ENCODE peak calls at places on chromosomes 11 and 22, in five cellular contexts. One of them, this sample, is unnamed. For H3K4me1, the result is how much of the 10 kb centered on the place peaks cover.

GRCh38 chr11:36098976-36099375 is 155.1 kb downstream of the LDLRAD3 start:
- DNase-seq in ovary: no peak
- DNase-seq in right atrium auricular region: no peak
- DNase-seq in HCT116: no peak
- DNase-seq in SJSA1: no peak
- DNase-seq in this sample: no peak

GRCh38 chr11:6402561-6402981 is 12.3 kb downstream of the SMPD1 start:
- DNase-seq in ovary: no peak
- DNase-seq in right atrium auricular region: no peak
- DNase-seq in HCT116: no peak
- DNase-seq in SJSA1: no peak
- DNase-seq in this sample: no peak

GRCh38 chr11:69218271-69218682 is 62.5 kb downstream of the SMIM38 start:
- DNase-seq in ovary: no peak
- DNase-seq in right atrium auricular region: no peak
- DNase-seq in HCT116: no peak
- DNase-seq in SJSA1: peak
- DNase-seq in this sample: no peak

GRCh38 chr11:4455439-4455838 is 6.3 kb downstream of the OR52K2 start:
- DNase-seq in ovary: no peak
- DNase-seq in right atrium auricular region: no peak
- DNase-seq in HCT116: no peak
- DNase-seq in SJSA1: no peak
- DNase-seq in this sample: no peak

GRCh38 chr11:113531078-113531477 is 55.9 kb upstream of the DRD2 start:
- DNase-seq in ovary: no peak
- DNase-seq in right atrium auricular region: no peak
- DNase-seq in HCT116: no peak
- DNase-seq in SJSA1: no peak
- DNase-seq in this sample: no peak

GRCh38 chr22:48785792-48786678 is 1041.6 kb downstream of the BRD1 start:
- DNase-seq in ovary: no peak
- DNase-seq in right atrium auricular region: peak
- DNase-seq in HCT116: no peak
- DNase-seq in SJSA1: no peak
- DNase-seq in this sample: peak

GRCh38 chr11:75924966-75925784 is 110.2 kb downstream of the UVRAG start:
- DNase-seq in ovary: no peak
- DNase-seq in right atrium auricular region: no peak
- DNase-seq in HCT116: no peak
- DNase-seq in SJSA1: no peak
- DNase-seq in this sample: no peak

GRCh38 chr22:37284807-37285355 is 2.6 kb downstream of the CYTH4 start:
- DNase-seq in ovary: no peak
- DNase-seq in right atrium auricular region: peak
- DNase-seq in HCT116: no peak
- DNase-seq in SJSA1: no peak
- DNase-seq in this sample: peak

GRCh38 chr11:19400296-19400695 is 159.6 kb upstream of the E2F8 start:
- DNase-seq in ovary: no peak
- DNase-seq in right atrium auricular region: no peak
- DNase-seq in HCT116: no peak
- DNase-seq in SJSA1: no peak
- DNase-seq in this sample: no peak

GRCh38 chr11:40388097-40388818 is 1071.2 kb downstream of the LRRC4C start:
- DNase-seq in ovary: no peak
- DNase-seq in right atrium auricular region: no peak
- DNase-seq in HCT116: no peak
- DNase-seq in SJSA1: no peak
- DNase-seq in this sample: no peak

GRCh38 chr11:117523680-117524079 is 196.0 kb downstream of the CEP164 start:
- DNase-seq in ovary: no peak
- DNase-seq in right atrium auricular region: no peak
- DNase-seq in HCT116: no peak
- DNase-seq in SJSA1: no peak
- DNase-seq in this sample: no peak

GRCh38 chr22:23218867-23219251 is 38.5 kb downstream of the BCR start:
- DNase-seq in ovary: peak
- DNase-seq in right atrium auricular region: no peak
- DNase-seq in HCT116: no peak
- DNase-seq in SJSA1: peak
- DNase-seq in this sample: no peak

GRCh38 chr11:74611369-74611861 is 19.0 kb downstream of the POLD3 start:
- DNase-seq in ovary: no peak
- DNase-seq in right atrium auricular region: no peak
- DNase-seq in HCT116: peak
- DNase-seq in SJSA1: no peak
- DNase-seq in this sample: no peak

GRCh38 chr11:117300301-117300700 is 9.2 kb downstream of the BACE1-AS start:
- DNase-seq in ovary: peak
- DNase-seq in right atrium auricular region: peak
- DNase-seq in HCT116: no peak
- DNase-seq in SJSA1: no peak
- DNase-seq in this sample: peak

GRCh38 chr11:67056640-67057409 is at the start of gene RHOD:
- DNase-seq in ovary: peak
- DNase-seq in right atrium auricular region: no peak
- DNase-seq in HCT116: no peak
- DNase-seq in SJSA1: no peak
- DNase-seq in this sample: no peak

GRCh38 chr11:3220521-3221407 is 2.2 kb upstream of the MRGPRG start:
- DNase-seq in ovary: no peak
- DNase-seq in right atrium auricular region: no peak
- DNase-seq in HCT116: no peak
- DNase-seq in SJSA1: no peak
- DNase-seq in this sample: peak

GRCh38 chr11:126165366-126166156 is 45.9 kb downstream of the RPUSD4 start:
- DNase-seq in ovary: peak
- DNase-seq in right atrium auricular region: no peak
- DNase-seq in HCT116: no peak
- DNase-seq in SJSA1: no peak
- DNase-seq in this sample: peak

GRCh38 chr11:79415411-79415810 is 25.4 kb downstream of the TENM4 start:
- DNase-seq in ovary: no peak
- DNase-seq in right atrium auricular region: no peak
- DNase-seq in HCT116: no peak
- DNase-seq in SJSA1: no peak
- DNase-seq in this sample: no peak

GRCh38 chr22:26923498-26923897 is 266.1 kb downstream of the MIAT start:
- DNase-seq in ovary: no peak
- DNase-seq in right atrium auricular region: no peak
- DNase-seq in HCT116: no peak
- DNase-seq in SJSA1: no peak
- DNase-seq in this sample: no peak

GRCh38 chr11:38460429-38460828 is 1862.4 kb upstream of the RAG2 start:
- DNase-seq in ovary: no peak
- DNase-seq in right atrium auricular region: no peak
- DNase-seq in HCT116: no peak
- DNase-seq in SJSA1: no peak
- DNase-seq in this sample: no peak

GRCh38 chr22:27769012-27769411 is 32.5 kb downstream of the MN1 start:
- DNase-seq in ovary: no peak
- DNase-seq in right atrium auricular region: no peak
- DNase-seq in HCT116: no peak
- DNase-seq in SJSA1: no peak
- DNase-seq in this sample: no peak

GRCh38 chr22:32810241-32811133 is 9.0 kb downstream of the TIMP3 start:
- DNase-seq in ovary: no peak
- DNase-seq in right atrium auricular region: no peak
- DNase-seq in HCT116: no peak
- DNase-seq in SJSA1: no peak
- DNase-seq in this sample: peak
- H3K4me1 ChIP-seq in ovary: under half
- H3K4me1 ChIP-seq in right atrium auricular region: half or more
- H3K4me1 ChIP-seq in HCT116: under half
- H3K4me1 ChIP-seq in SJSA1: under half
- H3K4me1 ChIP-seq in this sample: half or more

GRCh38 chr22:39174498-39175120 is 22.1 kb upstream of the CBX7 start:
- DNase-seq in ovary: peak
- DNase-seq in right atrium auricular region: peak
- DNase-seq in HCT116: peak
- DNase-seq in SJSA1: peak
- DNase-seq in this sample: peak

GRCh38 chr22:39171623-39172264 is 19.3 kb upstream of the CBX7 start:
- DNase-seq in ovary: no peak
- DNase-seq in right atrium auricular region: no peak
- DNase-seq in HCT116: no peak
- DNase-seq in SJSA1: no peak
- DNase-seq in this sample: no peak

GRCh38 chr22:39173787-39174497 is 21.5 kb upstream of the CBX7 start:
- DNase-seq in ovary: no peak
- DNase-seq in right atrium auricular region: no peak
- DNase-seq in HCT116: no peak
- DNase-seq in SJSA1: no peak
- DNase-seq in this sample: no peak

GRCh38 chr22:39170825-39171622 is 18.5 kb upstream of the CBX7 start:
- DNase-seq in ovary: peak
- DNase-seq in right atrium auricular region: peak
- DNase-seq in HCT116: peak
- DNase-seq in SJSA1: peak
- DNase-seq in this sample: peak

GRCh38 chr22:39173050-39173706 is 20.7 kb upstream of the CBX7 start:
- DNase-seq in ovary: no peak
- DNase-seq in right atrium auricular region: no peak
- DNase-seq in HCT116: no peak
- DNase-seq in SJSA1: no peak
- DNase-seq in this sample: no peak
- H3K4me1 ChIP-seq in ovary: under half
- H3K4me1 ChIP-seq in right atrium auricular region: half or more
- H3K4me1 ChIP-seq in HCT116: half or more
- H3K4me1 ChIP-seq in SJSA1: half or more
- H3K4me1 ChIP-seq in this sample: under half

GRCh38 chr11:64846998-64847666 is 2.7 kb upstream of the CDC42BPG start:
- DNase-seq in ovary: peak
- DNase-seq in right atrium auricular region: peak
- DNase-seq in HCT116: peak
- DNase-seq in SJSA1: peak
- DNase-seq in this sample: peak
- H3K4me1 ChIP-seq in ovary: under half
- H3K4me1 ChIP-seq in right atrium auricular region: half or more
- H3K4me1 ChIP-seq in HCT116: half or more
- H3K4me1 ChIP-seq in SJSA1: under half
- H3K4me1 ChIP-seq in this sample: under half

GRCh38 chr11:111733009-111733408 is 33.2 kb downstream of the PPP2R1B start:
- DNase-seq in ovary: peak
- DNase-seq in right atrium auricular region: peak
- DNase-seq in HCT116: no peak
- DNase-seq in SJSA1: peak
- DNase-seq in this sample: peak
- H3K4me1 ChIP-seq in ovary: half or more
- H3K4me1 ChIP-seq in right atrium auricular region: half or more
- H3K4me1 ChIP-seq in HCT116: under half
- H3K4me1 ChIP-seq in SJSA1: half or more
- H3K4me1 ChIP-seq in this sample: under half

GRCh38 chr22:49907807-49908206 is 10.4 kb downstream of the ALG12 start:
- DNase-seq in ovary: no peak
- DNase-seq in right atrium auricular region: no peak
- DNase-seq in HCT116: no peak
- DNase-seq in SJSA1: no peak
- DNase-seq in this sample: no peak
- H3K4me1 ChIP-seq in ovary: under half
- H3K4me1 ChIP-seq in right atrium auricular region: under half
- H3K4me1 ChIP-seq in HCT116: under half
- H3K4me1 ChIP-seq in SJSA1: under half
- H3K4me1 ChIP-seq in this sample: under half

DNA sequence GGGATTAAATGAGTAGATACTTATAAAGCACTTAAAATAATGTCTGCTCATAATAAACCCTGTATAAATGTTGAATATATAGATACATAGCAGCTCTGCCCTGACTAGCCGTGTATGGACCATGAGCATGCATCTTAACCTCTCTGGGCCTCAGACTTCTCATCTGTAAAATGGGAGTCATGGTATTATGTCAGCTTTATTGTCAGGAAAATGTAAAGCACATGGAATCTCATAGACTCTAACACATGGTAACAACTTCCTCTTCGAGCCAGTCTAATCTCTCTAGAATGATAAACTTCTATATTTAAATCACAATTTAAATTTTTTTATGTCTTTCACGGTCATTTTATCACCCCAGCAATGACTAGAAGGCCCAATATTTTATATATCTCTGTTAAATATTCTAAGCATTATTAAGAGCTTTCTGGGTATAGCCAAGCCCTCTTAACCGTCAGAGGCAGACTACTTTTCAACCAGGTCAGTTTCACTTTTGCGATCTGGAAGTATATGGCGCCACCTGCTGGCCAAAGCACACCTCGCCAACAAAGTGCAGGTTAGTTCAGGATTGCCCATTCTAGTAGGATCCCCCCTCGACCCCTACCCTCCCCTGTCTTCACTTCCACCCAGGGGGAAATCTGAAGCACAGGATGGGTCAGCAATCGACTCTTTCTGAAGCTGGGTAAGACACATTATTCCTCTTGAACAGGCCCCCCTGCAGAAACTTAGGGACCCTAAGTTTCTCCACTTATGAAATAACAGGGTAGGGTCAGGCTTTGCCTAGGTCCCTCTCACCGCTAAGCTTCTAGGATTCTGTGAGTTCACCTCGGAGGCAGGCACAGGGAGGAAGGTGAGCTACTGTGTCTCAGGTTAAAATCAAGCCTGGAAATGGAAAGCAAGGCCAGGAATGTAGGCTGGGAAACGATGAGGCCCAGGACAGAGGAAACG is 36.0 kb downstream of the KCNJ1 start:
- DNase-seq in ovary: peak
- DNase-seq in right atrium auricular region: peak
- DNase-seq in HCT116: peak
- DNase-seq in SJSA1: peak
- DNase-seq in this sample: peak
- H3K4me1 ChIP-seq in ovary: under half
- H3K4me1 ChIP-seq in right atrium auricular region: under half
- H3K4me1 ChIP-seq in HCT116: under half
- H3K4me1 ChIP-seq in SJSA1: under half
- H3K4me1 ChIP-seq in this sample: under half